ENCODE peak calls at places on chromosome 18, in eight cellular contexts. L is uterus; W is effector memory CD4-positive, alpha-beta T cell; E is T-helper 2 cell treated with Interferon-gamma antibody and Interleukin-4, amounts not matched to agents 5 μg/mL and 100 μg/mL, for 36 hours; C is stimulated activated CD8-positive, alpha-beta memory T cell treated with anti-CD3 and anti-CD28 coated beads, Interleukin-4, amount 100 ng/mL, for 48 hours; H is LoVo; Y is tibial nerve; M is NCI-H2171. V is an unnamed sample.

GRCh38 chr18:80183273-80184050 is 63.9 kb downstream of the PARD6G start:
- DNase-seq in W (no peak), C (no peak), E (no peak), L (no peak), H (no peak), Y (no peak), M (no peak), V (no peak)

GRCh38 chr18:64083906-64084305 is 65.0 kb downstream of the LINC00305 start:
- DNase-seq in C (no peak), H (no peak), M (no peak), W (no peak), E (no peak), L (no peak), Y (no peak), V (no peak)

GRCh38 chr18:63888473-63889190 is 1.1 kb downstream of the SERPINB2 start:
- DNase-seq in M (no peak), C (no peak), L (no peak), Y (no peak), W (no peak), E (no peak), H (no peak), V (no peak)

GRCh38 chr18:27967938-27968803 is 208.8 kb downstream of the CDH2 start:
- DNase-seq in C (no peak), E (no peak), Y (no peak), W (no peak), H (no peak), L (no peak), M (no peak), V (no peak)

GRCh38 chr18:70491734-70492348 is 203.0 kb downstream of the SOCS6 start:
- DNase-seq in H (peak; percentile 69), W (no peak), C (peak; percentile 76), L (no peak), M (no peak), Y (peak; percentile 69), E (peak; percentile 24), V (peak; percentile 16)

GRCh38 chr18:76873311-76873710 is 51.0 kb downstream of the ZNF236 start:
- DNase-seq in H (no peak), C (no peak), L (no peak), M (no peak), Y (no peak), W (no peak), E (no peak), V (no peak)

GRCh38 chr18:79684787-79685186 is 5.2 kb downstream of the CTDP1 start:
- DNase-seq in C (no peak), L (no peak), Y (no peak), E (no peak), M (no peak), W (no peak), H (no peak), V (no peak)

GRCh38 chr18:79797518-79798345 is at the start of gene KCNG2:
- DNase-seq in L (no peak), Y (no peak), M (no peak), E (peak; percentile 12), W (no peak), C (peak; percentile 61), H (no peak), V (no peak)

V was measured in PC-9.